ENCODE peak calls at places on chromosomes 12 and 14, in nine cellular contexts. One of them, this sample, is unnamed.

GRCh38 chr14:91116913-91117588 is 3.2 kb downstream of the DGLUCY start:
- DNase-seq in progenitor cell of endocrine pancreas: no peak
- DNase-seq in CD8-positive, alpha-beta T cell: no peak
- DNase-seq in AG04449: no peak
- DNase-seq in HFFc6: no peak
- DNase-seq in lung: no peak
- DNase-seq in GM12865: peak
- DNase-seq in GM06990: no peak
- DNase-seq in nephron progenitor cell: no peak
- DNase-seq in this sample: no peak

GRCh38 chr12:49698619-49699545 is 8.3 kb downstream of the FMNL3 start:
- DNase-seq in progenitor cell of endocrine pancreas: no peak
- DNase-seq in CD8-positive, alpha-beta T cell: no peak
- DNase-seq in AG04449: no peak
- DNase-seq in HFFc6: peak
- DNase-seq in lung: no peak
- DNase-seq in GM12865: peak
- DNase-seq in GM06990: peak
- DNase-seq in nephron progenitor cell: no peak
- DNase-seq in this sample: peak

GRCh38 chr12:124390442-124391116 is 95.7 kb downstream of the RFLNA start:
- DNase-seq in progenitor cell of endocrine pancreas: no peak
- DNase-seq in CD8-positive, alpha-beta T cell: no peak
- DNase-seq in AG04449: no peak
- DNase-seq in HFFc6: peak
- DNase-seq in lung: peak
- DNase-seq in GM12865: peak
- DNase-seq in GM06990: peak
- DNase-seq in nephron progenitor cell: no peak
- DNase-seq in this sample: no peak

GRCh38 chr14:42782744-42783143 is 1176.1 kb downstream of the LRFN5 start:
- DNase-seq in progenitor cell of endocrine pancreas: no peak
- DNase-seq in CD8-positive, alpha-beta T cell: no peak
- DNase-seq in AG04449: no peak
- DNase-seq in HFFc6: no peak
- DNase-seq in lung: no peak
- DNase-seq in GM12865: no peak
- DNase-seq in GM06990: no peak
- DNase-seq in nephron progenitor cell: no peak
- DNase-seq in this sample: no peak

GRCh38 chr14:63752449-63753169 is 24.7 kb upstream of the SGPP1 start:
- DNase-seq in progenitor cell of endocrine pancreas: no peak
- DNase-seq in CD8-positive, alpha-beta T cell: no peak
- DNase-seq in AG04449: no peak
- DNase-seq in HFFc6: peak
- DNase-seq in lung: no peak
- DNase-seq in GM12865: no peak
- DNase-seq in GM06990: no peak
- DNase-seq in nephron progenitor cell: no peak
- DNase-seq in this sample: peak

GRCh38 chr12:57591567-57592325 is 754 bp downstream of the PIP4K2C start:
- DNase-seq in progenitor cell of endocrine pancreas: no peak
- DNase-seq in CD8-positive, alpha-beta T cell: no peak
- DNase-seq in AG04449: no peak
- DNase-seq in HFFc6: no peak
- DNase-seq in lung: peak
- DNase-seq in GM12865: no peak
- DNase-seq in GM06990: no peak
- DNase-seq in nephron progenitor cell: peak
- DNase-seq in this sample: no peak

GRCh38 chr12:113358381-113359132 is at the start of gene PLBD2:
- DNase-seq in progenitor cell of endocrine pancreas: peak
- DNase-seq in CD8-positive, alpha-beta T cell: peak
- DNase-seq in AG04449: peak
- DNase-seq in HFFc6: peak
- DNase-seq in lung: peak
- DNase-seq in GM12865: peak
- DNase-seq in GM06990: peak
- DNase-seq in nephron progenitor cell: peak
- DNase-seq in this sample: peak

GRCh38 chr12:56366948-56367347 is 4.3 kb upstream of the APOF start:
- DNase-seq in progenitor cell of endocrine pancreas: no peak
- DNase-seq in CD8-positive, alpha-beta T cell: no peak
- DNase-seq in AG04449: no peak
- DNase-seq in HFFc6: no peak
- DNase-seq in lung: no peak
- DNase-seq in GM12865: no peak
- DNase-seq in GM06990: no peak
- DNase-seq in nephron progenitor cell: no peak
- DNase-seq in this sample: no peak

GRCh38 chr12:95808146-95808545 is 17.6 kb upstream of the NTN4 start:
- DNase-seq in progenitor cell of endocrine pancreas: no peak
- DNase-seq in CD8-positive, alpha-beta T cell: no peak
- DNase-seq in AG04449: no peak
- DNase-seq in HFFc6: no peak
- DNase-seq in lung: no peak
- DNase-seq in GM12865: no peak
- DNase-seq in GM06990: no peak
- DNase-seq in nephron progenitor cell: no peak
- DNase-seq in this sample: no peak

GRCh38 chr14:47186491-47186890 is 488.9 kb downstream of the MDGA2 start:
- DNase-seq in progenitor cell of endocrine pancreas: no peak
- DNase-seq in CD8-positive, alpha-beta T cell: no peak
- DNase-seq in AG04449: no peak
- DNase-seq in HFFc6: no peak
- DNase-seq in lung: no peak
- DNase-seq in GM12865: no peak
- DNase-seq in GM06990: no peak
- DNase-seq in nephron progenitor cell: no peak
- DNase-seq in this sample: peak

GRCh38 chr12:57604454-57605307 is at the start of gene DTX3:
- DNase-seq in progenitor cell of endocrine pancreas: no peak
- DNase-seq in CD8-positive, alpha-beta T cell: peak
- DNase-seq in AG04449: no peak
- DNase-seq in HFFc6: no peak
- DNase-seq in lung: no peak
- DNase-seq in GM12865: peak
- DNase-seq in GM06990: peak
- DNase-seq in nephron progenitor cell: peak
- DNase-seq in this sample: no peak

GRCh38 chr12:53754196-53754595 is 2.4 kb upstream of the CISTR start:
- DNase-seq in progenitor cell of endocrine pancreas: no peak
- DNase-seq in CD8-positive, alpha-beta T cell: no peak
- DNase-seq in AG04449: no peak
- DNase-seq in HFFc6: no peak
- DNase-seq in lung: no peak
- DNase-seq in GM12865: no peak
- DNase-seq in GM06990: no peak
- DNase-seq in nephron progenitor cell: no peak
- DNase-seq in this sample: no peak

GRCh38 chr12:112353389-112353788 is 28.8 kb downstream of the HECTD4 start:
- DNase-seq in progenitor cell of endocrine pancreas: no peak
- DNase-seq in CD8-positive, alpha-beta T cell: no peak
- DNase-seq in AG04449: no peak
- DNase-seq in HFFc6: peak
- DNase-seq in lung: no peak
- DNase-seq in GM12865: peak
- DNase-seq in GM06990: peak
- DNase-seq in nephron progenitor cell: no peak
- DNase-seq in this sample: no peak

GRCh38 chr14:104851896-104852663 is 13.0 kb upstream of the CEP170B start:
- DNase-seq in progenitor cell of endocrine pancreas: no peak
- DNase-seq in CD8-positive, alpha-beta T cell: no peak
- DNase-seq in AG04449: no peak
- DNase-seq in HFFc6: peak
- DNase-seq in lung: no peak
- DNase-seq in GM12865: no peak
- DNase-seq in GM06990: no peak
- DNase-seq in nephron progenitor cell: no peak
- DNase-seq in this sample: no peak

GRCh38 chr12:62808166-62808879 is 126.6 kb downstream of the PPM1H start:
- DNase-seq in progenitor cell of endocrine pancreas: no peak
- DNase-seq in CD8-positive, alpha-beta T cell: no peak
- DNase-seq in AG04449: no peak
- DNase-seq in HFFc6: no peak
- DNase-seq in lung: no peak
- DNase-seq in GM12865: peak
- DNase-seq in GM06990: no peak
- DNase-seq in nephron progenitor cell: no peak
- DNase-seq in this sample: no peak
- TF ChIP-seq CTCF in progenitor cell of endocrine pancreas: no peak
- TF ChIP-seq CTCF in CD8-positive, alpha-beta T cell: no peak
- TF ChIP-seq CTCF in AG04449: no peak
- TF ChIP-seq CTCF in HFFc6: peak
- TF ChIP-seq CTCF in lung: no peak
- TF ChIP-seq CTCF in GM12865: no peak
- TF ChIP-seq CTCF in GM06990: no peak
- TF ChIP-seq CTCF in nephron progenitor cell: no peak
- TF ChIP-seq CTCF in this sample: no peak

GRCh38 chr14:92325835-92326234 is 2.9 kb downstream of the SLC24A4 start:
- DNase-seq in progenitor cell of endocrine pancreas: no peak
- DNase-seq in CD8-positive, alpha-beta T cell: no peak
- DNase-seq in AG04449: no peak
- DNase-seq in HFFc6: no peak
- DNase-seq in lung: no peak
- DNase-seq in GM12865: no peak
- DNase-seq in GM06990: no peak
- DNase-seq in nephron progenitor cell: no peak
- DNase-seq in this sample: no peak
- TF ChIP-seq CTCF in progenitor cell of endocrine pancreas: no peak
- TF ChIP-seq CTCF in CD8-positive, alpha-beta T cell: no peak
- TF ChIP-seq CTCF in AG04449: no peak
- TF ChIP-seq CTCF in HFFc6: peak
- TF ChIP-seq CTCF in lung: no peak
- TF ChIP-seq CTCF in GM12865: peak
- TF ChIP-seq CTCF in GM06990: no peak
- TF ChIP-seq CTCF in nephron progenitor cell: no peak
- TF ChIP-seq CTCF in this sample: no peak

GRCh38 chr14:69859591-69859990 is 19.6 kb upstream of the SMOC1 start:
- DNase-seq in progenitor cell of endocrine pancreas: no peak
- DNase-seq in CD8-positive, alpha-beta T cell: no peak
- DNase-seq in AG04449: no peak
- DNase-seq in HFFc6: no peak
- DNase-seq in lung: no peak
- DNase-seq in GM12865: no peak
- DNase-seq in GM06990: no peak
- DNase-seq in nephron progenitor cell: no peak
- DNase-seq in this sample: no peak

GRCh38 chr14:69858801-69859200 is 20.4 kb upstream of the SMOC1 start:
- DNase-seq in progenitor cell of endocrine pancreas: no peak
- DNase-seq in CD8-positive, alpha-beta T cell: no peak
- DNase-seq in AG04449: no peak
- DNase-seq in HFFc6: no peak
- DNase-seq in lung: no peak
- DNase-seq in GM12865: no peak
- DNase-seq in GM06990: no peak
- DNase-seq in nephron progenitor cell: no peak
- DNase-seq in this sample: no peak

GRCh38 chr14:69863083-69863482 is 16.1 kb upstream of the SMOC1 start:
- DNase-seq in progenitor cell of endocrine pancreas: no peak
- DNase-seq in CD8-positive, alpha-beta T cell: no peak
- DNase-seq in AG04449: no peak
- DNase-seq in HFFc6: no peak
- DNase-seq in lung: no peak
- DNase-seq in GM12865: no peak
- DNase-seq in GM06990: no peak
- DNase-seq in nephron progenitor cell: no peak
- DNase-seq in this sample: no peak

GRCh38 chr14:69861170-69861569 is 18.0 kb upstream of the SMOC1 start:
- DNase-seq in progenitor cell of endocrine pancreas: no peak
- DNase-seq in CD8-positive, alpha-beta T cell: no peak
- DNase-seq in AG04449: no peak
- DNase-seq in HFFc6: no peak
- DNase-seq in lung: no peak
- DNase-seq in GM12865: no peak
- DNase-seq in GM06990: no peak
- DNase-seq in nephron progenitor cell: no peak
- DNase-seq in this sample: no peak

DNA sequence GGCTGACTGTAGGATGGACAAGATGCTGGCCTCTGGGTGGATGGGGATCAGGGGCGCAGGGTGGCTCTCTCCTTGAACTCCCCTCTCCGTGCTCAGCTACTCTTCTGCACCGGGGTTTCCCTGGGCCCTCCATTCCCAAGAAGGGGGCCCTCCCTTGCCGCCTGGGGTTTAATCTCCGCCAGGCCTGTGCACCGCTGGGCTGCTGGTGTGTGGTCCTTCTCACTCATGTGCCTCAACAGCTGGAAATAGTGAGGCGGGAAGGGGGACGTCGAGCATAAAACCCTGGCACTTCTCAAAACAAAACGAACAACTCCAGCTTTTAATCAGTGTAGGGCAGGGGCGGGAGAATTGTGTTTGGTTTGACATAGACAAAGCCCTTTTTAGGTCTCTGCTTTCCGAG is 19.0 kb upstream of the SMOC1 start:
- DNase-seq in progenitor cell of endocrine pancreas: no peak
- DNase-seq in CD8-positive, alpha-beta T cell: no peak
- DNase-seq in AG04449: no peak
- DNase-seq in HFFc6: no peak
- DNase-seq in lung: no peak
- DNase-seq in GM12865: no peak
- DNase-seq in GM06990: no peak
- DNase-seq in nephron progenitor cell: no peak
- DNase-seq in this sample: no peak
- TF ChIP-seq CTCF in progenitor cell of endocrine pancreas: no peak
- TF ChIP-seq CTCF in CD8-positive, alpha-beta T cell: no peak
- TF ChIP-seq CTCF in AG04449: no peak
- TF ChIP-seq CTCF in HFFc6: no peak
- TF ChIP-seq CTCF in lung: no peak
- TF ChIP-seq CTCF in GM12865: no peak
- TF ChIP-seq CTCF in GM06990: no peak
- TF ChIP-seq CTCF in nephron progenitor cell: no peak
- TF ChIP-seq CTCF in this sample: no peak

DNA sequence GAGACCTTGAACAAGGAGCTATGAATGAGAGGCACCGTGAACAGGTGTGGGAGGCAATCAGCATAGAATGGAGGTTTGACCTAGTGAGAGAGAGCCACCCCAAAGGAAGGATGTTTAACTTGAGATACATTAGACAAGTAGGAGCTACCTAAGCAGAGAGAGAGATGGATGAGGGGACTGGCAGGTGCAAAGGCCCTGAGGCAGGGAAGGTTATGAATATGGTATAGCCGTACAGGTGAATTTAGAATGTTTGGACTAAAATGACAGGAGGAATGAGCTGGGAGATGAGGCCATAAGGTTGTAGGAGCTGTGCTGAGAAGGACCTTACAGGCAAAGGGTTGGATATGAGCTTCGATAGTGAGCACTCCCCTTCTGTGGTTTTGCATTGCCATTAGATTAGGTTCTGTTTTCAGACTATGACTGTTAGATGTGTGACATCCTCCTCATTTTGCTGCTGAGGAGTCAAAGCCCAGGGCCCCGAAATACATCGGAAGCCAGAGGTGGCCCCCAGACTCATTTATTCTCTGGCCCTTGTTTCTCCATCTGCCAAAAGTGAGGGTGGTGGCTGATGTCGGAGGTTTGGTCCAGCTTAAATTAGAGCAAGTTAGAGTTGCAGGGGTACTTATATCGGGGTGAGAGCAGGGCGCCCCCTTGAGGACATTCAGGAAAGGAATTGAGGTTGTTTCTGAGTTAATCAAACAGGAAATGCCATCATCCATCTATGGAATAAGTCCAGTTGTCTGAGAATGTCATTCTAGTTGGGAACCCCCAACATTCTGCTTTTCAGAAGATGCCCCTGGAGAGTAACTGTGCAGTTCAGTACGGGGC is 29.4 kb downstream of the SLC24A4 start:
- DNase-seq in progenitor cell of endocrine pancreas: no peak
- DNase-seq in CD8-positive, alpha-beta T cell: no peak
- DNase-seq in AG04449: no peak
- DNase-seq in HFFc6: no peak
- DNase-seq in lung: no peak
- DNase-seq in GM12865: peak
- DNase-seq in GM06990: no peak
- DNase-seq in nephron progenitor cell: no peak
- DNase-seq in this sample: no peak
- TF ChIP-seq CTCF in progenitor cell of endocrine pancreas: peak
- TF ChIP-seq CTCF in CD8-positive, alpha-beta T cell: peak
- TF ChIP-seq CTCF in AG04449: peak
- TF ChIP-seq CTCF in HFFc6: peak
- TF ChIP-seq CTCF in lung: no peak
- TF ChIP-seq CTCF in GM12865: peak
- TF ChIP-seq CTCF in GM06990: peak
- TF ChIP-seq CTCF in nephron progenitor cell: peak
- TF ChIP-seq CTCF in this sample: peak